ENCODE peak calls at places on chromosomes 13 and 19, in six cellular contexts. I is C1 segment of cervical spinal cord, Y is progenitor cell of endocrine pancreas, D is H54, C is GM23338, B is CD14-positive monocyte. G is an unnamed sample.

GRCh38 chr13:70964124-70964523 is 855.9 kb upstream of the KLHL1 start:
- DNase-seq in Y (no peak), D (no peak), I (no peak), C (no peak), B (no peak), G (no peak)

GRCh38 chr13:57740719-57741118 is 109.2 kb downstream of the PCDH17 start:
- DNase-seq in D (no peak), C (no peak), B (no peak), I (peak), Y (no peak), G (peak)

GRCh38 chr19:45152504-45153338 is 8.1 kb downstream of the NKPD1 start:
- DNase-seq in I (no peak), D (no peak), Y (no peak), C (peak), B (no peak), G (peak)

GRCh38 chr13:73891805-73892204 is 242.4 kb downstream of the KLF12 start:
- DNase-seq in Y (no peak), D (no peak), I (no peak), B (no peak), C (no peak), G (no peak)

GRCh38 chr19:29923653-29924052 is 18.4 kb upstream of the URI1 start:
- DNase-seq in B (no peak), C (no peak), Y (no peak), D (no peak), I (no peak), G (no peak)

GRCh38 chr13:38957794-38958592 is 32.6 kb downstream of the STOML3 start:
- DNase-seq in C (no peak), B (no peak), Y (no peak), D (no peak), I (no peak), G (no peak)

GRCh38 chr19:7931221-7932061 is 5.5 kb upstream of the CTXN1 start:
- DNase-seq in B (no peak), I (no peak), Y (no peak), C (no peak), D (no peak), G (peak)

GRCh38 chr19:19652482-19653295 is 9.2 kb upstream of the GMIP start:
- DNase-seq in C (no peak), B (no peak), Y (no peak), I (no peak), D (no peak), G (no peak)

GRCh38 chr13:100363351-100363750 is 225.2 kb downstream of the GGACT start:
- DNase-seq in B (no peak), D (peak), C (no peak), Y (no peak), I (no peak), G (no peak)

GRCh38 chr19:45177817-45178261 is at the start of gene TRAPPC6A:
- DNase-seq in C (peak), D (peak), B (peak), I (no peak), Y (no peak), G (no peak)

GRCh38 chr13:97439196-97439595 is 5.2 kb downstream of the RAP2A start:
- DNase-seq in C (no peak), B (no peak), Y (no peak), I (no peak), D (no peak), G (no peak)

GRCh38 chr13:45828253-45828968 is 23.1 kb downstream of the SIAH3 start:
- DNase-seq in I (no peak), D (no peak), B (no peak), Y (no peak), C (peak), G (no peak)

GRCh38 chr19:15443838-15444237 is 5.9 kb downstream of the WIZ start:
- DNase-seq in Y (no peak), C (no peak), I (no peak), D (no peak), B (no peak), G (peak)

GRCh38 chr19:53980553-53981407 is 10.7 kb upstream of the CACNG6 start:
- DNase-seq in I (no peak), C (peak), B (no peak), Y (no peak), D (peak), G (no peak)

GRCh38 chr19:58181902-58182576 is 822 bp upstream of the ZNF274 start:
- DNase-seq in I (no peak), Y (no peak), D (peak), C (peak), B (no peak), G (no peak)

GRCh38 chr19:2113436-2114211 is 16.9 kb downstream of the IZUMO4 start:
- DNase-seq in I (no peak), D (peak), B (no peak), C (no peak), Y (no peak), G (no peak)

GRCh38 chr13:90084684-90085290 is 1262.7 kb upstream of the MIR17HG start:
- DNase-seq in B (no peak), D (no peak), Y (no peak), I (no peak), C (no peak), G (no peak)

G was measured in dorsolateral prefrontal cortex.